ENCODE peak calls at places on chromosomes 2 and 18, in eight cellular contexts. V is NCI-H1694; C is activated effector memory CD4-positive, alpha-beta T cell treated with Interleukin-2 at 50 U/mL for 16 hours; E is Caki2; W is tibial artery; T is mucosa of gallbladder; H is ureter; I is A172. M is an unnamed sample.

GRCh38 chr18:2901405-2901989 is 54.7 kb downstream of the EMILIN2 start:
- DNase-seq in V (no peak), C (no peak), E (no peak), W (peak; percentile 62), T (no peak), H (no peak), I (no peak), M (no peak)

GRCh38 chr18:652131-652530 is 5.3 kb upstream of the TYMS start:
- DNase-seq in V (no peak), C (no peak), E (no peak), W (no peak), T (no peak), H (no peak), I (no peak), M (no peak)

GRCh38 chr2:165114345-165114943 is 89.4 kb downstream of the SCN3A start:
- DNase-seq in V (peak; percentile 79), C (no peak), E (peak; percentile 76), W (no peak), T (no peak), H (no peak), I (peak; percentile 74), M (no peak)

GRCh38 chr2:71071681-71072398 is 3.4 kb downstream of the NAGK start:
- DNase-seq in V (no peak), C (peak; percentile 31), E (no peak), W (no peak), T (peak; percentile 30), H (no peak), I (no peak), M (peak; percentile 42)

GRCh38 chr2:230423851-230424458 is 8.0 kb downstream of the SP100 start:
- DNase-seq in V (no peak), C (no peak), E (no peak), W (no peak), T (peak; percentile 72), H (peak; percentile 60), I (no peak), M (no peak)

GRCh38 chr2:122145805-122146204 is 390.4 kb downstream of the TSN start:
- DNase-seq in V (peak; percentile 78), C (no peak), E (peak; percentile 8), W (no peak), T (no peak), H (no peak), I (no peak), M (no peak)

GRCh38 chr2:15169326-15170038 is 391.7 kb downstream of the NBAS start:
- DNase-seq in V (no peak), C (no peak), E (peak; percentile 87), W (no peak), T (peak; percentile 22), H (no peak), I (peak; percentile 94), M (no peak)

GRCh38 chr2:23289671-23290070 is 95.3 kb upstream of the KLHL29 start:
- DNase-seq in V (no peak), C (no peak), E (no peak), W (no peak), T (no peak), H (no peak), I (no peak), M (no peak)

GRCh38 chr2:170073288-170073687 is 104.7 kb upstream of the MYO3B start:
- DNase-seq in V (no peak), C (no peak), E (no peak), W (no peak), T (peak; percentile 56), H (peak; percentile 82), I (peak; percentile 34), M (peak; percentile 37)

GRCh38 chr2:112096098-112096497 is 41.0 kb downstream of the TMEM87B start:
- DNase-seq in V (no peak), C (no peak), E (no peak), W (no peak), T (no peak), H (no peak), I (no peak), M (no peak)

GRCh38 chr2:205261631-205262030 is 420.7 kb upstream of the NRP2 start:
- DNase-seq in V (no peak), C (no peak), E (no peak), W (no peak), T (no peak), H (no peak), I (no peak), M (no peak)

M was measured in colonic mucosa.